ENCODE peak calls at places on chromosomes 11 and 22, in six cellular contexts. One of them, this sample, is unnamed.

GRCh38 chr11:124520253-124520854 is 23.1 kb downstream of the OR8B12 start:
- DNase-seq in neural crest cell: no peak
- DNase-seq in GDM1: no peak
- DNase-seq in SW 1271: no peak
- DNase-seq in BJ: no peak
- DNase-seq in MG63: no peak
- DNase-seq in this sample: no peak

GRCh38 chr11:130601141-130601540 is 152.7 kb downstream of the ADAMTS15 start:
- DNase-seq in SW 1271: no peak
- DNase-seq in BJ: no peak
- DNase-seq in neural crest cell: no peak
- DNase-seq in GDM1: no peak
- DNase-seq in MG63: no peak
- DNase-seq in this sample: peak

GRCh38 chr22:45640941-45641621 is 30.6 kb upstream of the ATXN10 start:
- DNase-seq in SW 1271: no peak
- DNase-seq in GDM1: no peak
- DNase-seq in BJ: no peak
- DNase-seq in MG63: no peak
- DNase-seq in neural crest cell: no peak
- DNase-seq in this sample: no peak

GRCh38 chr11:27700351-27701261 is at the start of gene BDNF:
- DNase-seq in SW 1271: peak
- DNase-seq in GDM1: no peak
- DNase-seq in neural crest cell: no peak
- DNase-seq in BJ: no peak
- DNase-seq in MG63: peak
- DNase-seq in this sample: peak

GRCh38 chr11:66850588-66851250 is 6.1 kb upstream of the LRFN4 start:
- DNase-seq in BJ: no peak
- DNase-seq in MG63: no peak
- DNase-seq in neural crest cell: no peak
- DNase-seq in GDM1: no peak
- DNase-seq in SW 1271: no peak
- DNase-seq in this sample: no peak

GRCh38 chr11:70530010-70530409 is 131.7 kb downstream of the CTTN start:
- DNase-seq in neural crest cell: no peak
- DNase-seq in MG63: no peak
- DNase-seq in BJ: no peak
- DNase-seq in GDM1: no peak
- DNase-seq in SW 1271: no peak
- DNase-seq in this sample: no peak

GRCh38 chr22:23789121-23789520 is 2.4 kb downstream of the SMARCB1 start:
- DNase-seq in GDM1: no peak
- DNase-seq in BJ: no peak
- DNase-seq in SW 1271: no peak
- DNase-seq in neural crest cell: no peak
- DNase-seq in MG63: no peak
- DNase-seq in this sample: no peak

GRCh38 chr22:23373601-23374000 is 193.3 kb downstream of the BCR start:
- DNase-seq in MG63: no peak
- DNase-seq in GDM1: no peak
- DNase-seq in BJ: no peak
- DNase-seq in SW 1271: no peak
- DNase-seq in neural crest cell: no peak
- DNase-seq in this sample: no peak

GRCh38 chr22:45164217-45165123 is 745 bp downstream of the NUP50 start:
- DNase-seq in SW 1271: no peak
- DNase-seq in BJ: no peak
- DNase-seq in MG63: peak
- DNase-seq in GDM1: no peak
- DNase-seq in neural crest cell: peak
- DNase-seq in this sample: no peak

GRCh38 chr22:38243007-38243775 is 29.6 kb downstream of the TMEM184B start:
- DNase-seq in SW 1271: no peak
- DNase-seq in MG63: peak
- DNase-seq in neural crest cell: peak
- DNase-seq in BJ: no peak
- DNase-seq in GDM1: no peak
- DNase-seq in this sample: peak

GRCh38 chr11:79150320-79150719 is 290.5 kb downstream of the TENM4 start:
- DNase-seq in MG63: no peak
- DNase-seq in BJ: no peak
- DNase-seq in SW 1271: no peak
- DNase-seq in neural crest cell: no peak
- DNase-seq in GDM1: no peak
- DNase-seq in this sample: no peak

GRCh38 chr11:12288934-12289666 is 88.3 kb upstream of the PARVA start:
- DNase-seq in MG63: no peak
- DNase-seq in BJ: no peak
- DNase-seq in GDM1: no peak
- DNase-seq in SW 1271: no peak
- DNase-seq in neural crest cell: no peak
- DNase-seq in this sample: no peak

GRCh38 chr11:3984896-3985295 is 109.7 kb upstream of the RRM1 start:
- DNase-seq in SW 1271: no peak
- DNase-seq in BJ: no peak
- DNase-seq in neural crest cell: no peak
- DNase-seq in GDM1: peak
- DNase-seq in MG63: no peak
- DNase-seq in this sample: peak

GRCh38 chr22:39745789-39746188 is 147.8 kb downstream of the ENTHD1 start:
- DNase-seq in GDM1: no peak
- DNase-seq in BJ: no peak
- DNase-seq in MG63: no peak
- DNase-seq in neural crest cell: no peak
- DNase-seq in SW 1271: no peak
- DNase-seq in this sample: no peak

GRCh38 chr22:48155446-48155845 is 1393.0 kb downstream of the TBC1D22A start:
- DNase-seq in GDM1: no peak
- DNase-seq in MG63: no peak
- DNase-seq in BJ: no peak
- DNase-seq in SW 1271: no peak
- DNase-seq in neural crest cell: no peak
- DNase-seq in this sample: no peak

GRCh38 chr11:35232961-35233360 is 94.0 kb downstream of the CD44 start:
- DNase-seq in MG63: peak
- DNase-seq in GDM1: no peak
- DNase-seq in BJ: no peak
- DNase-seq in neural crest cell: no peak
- DNase-seq in SW 1271: no peak
- DNase-seq in this sample: peak

GRCh38 chr22:42906605-42907338 is 49.7 kb upstream of the ARFGAP3 start:
- DNase-seq in SW 1271: no peak
- DNase-seq in MG63: peak
- DNase-seq in BJ: no peak
- DNase-seq in neural crest cell: no peak
- DNase-seq in GDM1: no peak
- DNase-seq in this sample: peak

GRCh38 chr11:128845334-128845780 is 21.7 kb downstream of the KCNJ1 start:
- DNase-seq in BJ: no peak
- DNase-seq in MG63: no peak
- DNase-seq in GDM1: no peak
- DNase-seq in neural crest cell: no peak
- DNase-seq in SW 1271: no peak
- DNase-seq in this sample: no peak

GRCh38 chr11:125431481-125431880 is 64.6 kb downstream of the FEZ1 start:
- DNase-seq in MG63: no peak
- DNase-seq in neural crest cell: no peak
- DNase-seq in BJ: no peak
- DNase-seq in SW 1271: no peak
- DNase-seq in GDM1: no peak
- DNase-seq in this sample: no peak

This sample was measured in foreskin fibroblast.